ENCODE peak calls at places on chromosomes 6 and 20, in four cellular contexts. One of them, this sample, is unnamed.
A peak's percentile ranks its signal among the peaks of the same experiment; 100 is the strongest.

GRCh38 chr6:152338335-152339125 is 298.6 kb downstream of the SYNE1 start:
- DNase-seq in HepG2: peak; percentile 23
- DNase-seq in GM12878: no peak
- DNase-seq in K562: peak; percentile 41
- DNase-seq in this sample: peak; percentile 64

GRCh38 chr6:53067307-53067706 is 2.1 kb downstream of the FBXO9 start:
- DNase-seq in HepG2: no peak
- DNase-seq in K562: no peak
- DNase-seq in GM12878: no peak
- DNase-seq in this sample: no peak

GRCh38 chr20:11158146-11158545 is 484.3 kb upstream of the JAG1 start:
- DNase-seq in HepG2: no peak
- DNase-seq in GM12878: no peak
- DNase-seq in K562: no peak
- DNase-seq in this sample: no peak

GRCh38 chr6:16700202-16700997 is 60.9 kb downstream of the ATXN1 start:
- DNase-seq in GM12878: no peak
- DNase-seq in HepG2: no peak
- DNase-seq in K562: no peak
- DNase-seq in this sample: no peak

GRCh38 chr20:21705466-21706344 is at the start of gene PAX1:
- DNase-seq in K562: no peak
- DNase-seq in HepG2: no peak
- DNase-seq in GM12878: no peak
- DNase-seq in this sample: peak; percentile 58

GRCh38 chr6:71533939-71534379 is 245.3 kb downstream of the OGFRL1 start:
- DNase-seq in GM12878: no peak
- DNase-seq in HepG2: peak; percentile 2
- DNase-seq in K562: peak; percentile 20
- DNase-seq in this sample: no peak

GRCh38 chr6:105215506-105215905 is 35.7 kb upstream of the POPDC3 start:
- DNase-seq in HepG2: no peak
- DNase-seq in K562: no peak
- DNase-seq in GM12878: no peak
- DNase-seq in this sample: no peak

GRCh38 chr20:22890605-22891300 is 144.4 kb upstream of the SSTR4 start:
- DNase-seq in HepG2: no peak
- DNase-seq in GM12878: no peak
- DNase-seq in K562: no peak
- DNase-seq in this sample: no peak

GRCh38 chr6:119285908-119286625 is 63.5 kb downstream of the MAN1A1 start:
- DNase-seq in GM12878: no peak
- DNase-seq in HepG2: no peak
- DNase-seq in K562: no peak
- DNase-seq in this sample: no peak

GRCh38 chr20:51093240-51093763 is 70.4 kb upstream of the KCNG1 start:
- DNase-seq in GM12878: no peak
- DNase-seq in K562: no peak
- DNase-seq in HepG2: no peak
- DNase-seq in this sample: no peak

GRCh38 chr6:54737247-54737646 is 109.3 kb upstream of the FAM83B start:
- DNase-seq in GM12878: no peak
- DNase-seq in K562: peak; percentile 9
- DNase-seq in HepG2: peak; percentile 28
- DNase-seq in this sample: peak; percentile 23

GRCh38 chr6:108944707-108945685 is 96.8 kb downstream of the ARMC2 start:
- DNase-seq in K562: no peak
- DNase-seq in GM12878: no peak
- DNase-seq in HepG2: no peak
- DNase-seq in this sample: no peak

GRCh38 chr6:165308926-165309731 is at the start of gene C6orf118:
- DNase-seq in HepG2: no peak
- DNase-seq in K562: no peak
- DNase-seq in GM12878: no peak
- DNase-seq in this sample: peak; percentile 88
- TF ChIP-seq FOXK2 in HepG2: no peak
- TF ChIP-seq FOXK2 in K562: no peak
- TF ChIP-seq FOXK2 in GM12878: no peak
- TF ChIP-seq FOXK2 in this sample: no peak

GRCh38 chr20:2610326-2610725 is 42.1 kb upstream of the NOP56 start:
- DNase-seq in K562: no peak
- DNase-seq in HepG2: no peak
- DNase-seq in GM12878: no peak
- DNase-seq in this sample: no peak

GRCh38 chr20:2610941-2611720 is 41.3 kb upstream of the NOP56 start:
- DNase-seq in K562: no peak
- DNase-seq in GM12878: no peak
- DNase-seq in HepG2: no peak
- DNase-seq in this sample: no peak

GRCh38 chr20:2616634-2617033 is 35.8 kb upstream of the NOP56 start:
- DNase-seq in K562: no peak
- DNase-seq in HepG2: no peak
- DNase-seq in GM12878: no peak
- DNase-seq in this sample: no peak

GRCh38 chr20:2617099-2617714 is 35.2 kb upstream of the NOP56 start:
- DNase-seq in GM12878: no peak
- DNase-seq in K562: no peak
- DNase-seq in HepG2: no peak
- DNase-seq in this sample: no peak

GRCh38 chr20:2612073-2612472 is 40.4 kb upstream of the NOP56 start:
- DNase-seq in HepG2: no peak
- DNase-seq in GM12878: no peak
- DNase-seq in K562: no peak
- DNase-seq in this sample: no peak
- TF ChIP-seq SP1 in HepG2: no peak
- TF ChIP-seq SP1 in GM12878: no peak
- TF ChIP-seq SP1 in K562: no peak
- TF ChIP-seq SP1 in this sample: no peak

GRCh38 chr6:82040405-82041221 is 206.9 kb downstream of the IBTK start:
- DNase-seq in K562: no peak
- DNase-seq in GM12878: peak; percentile 7
- DNase-seq in HepG2: peak; percentile 46
- DNase-seq in this sample: peak; percentile 35
- TF ChIP-seq TARDBP in K562: no peak
- TF ChIP-seq TARDBP in GM12878: no peak
- TF ChIP-seq TARDBP in HepG2: no peak
- TF ChIP-seq TARDBP in this sample: no peak

DNA sequence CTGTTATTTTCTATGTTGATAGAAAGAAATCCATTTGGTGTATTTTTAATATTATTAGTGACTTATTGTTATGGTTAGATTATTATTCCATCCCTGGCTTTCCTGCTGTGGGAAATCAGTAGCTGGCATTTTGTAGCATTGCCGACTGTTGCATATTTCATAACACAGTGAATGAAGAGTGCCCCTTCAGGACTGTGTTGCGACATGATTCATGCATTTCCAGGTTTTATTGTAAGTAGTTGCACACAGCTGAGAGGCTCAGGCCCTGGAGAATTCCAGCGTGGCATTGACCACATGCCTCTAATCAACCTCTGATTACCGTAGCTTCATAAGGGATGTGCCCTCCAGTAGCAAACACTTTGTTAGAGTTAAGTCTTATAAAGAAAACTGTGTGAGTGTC is 263.9 kb downstream of the FARS2 start:
- DNase-seq in GM12878: no peak
- DNase-seq in K562: no peak
- DNase-seq in HepG2: no peak
- DNase-seq in this sample: no peak
- TF ChIP-seq FOXK2 in GM12878: no peak
- TF ChIP-seq FOXK2 in K562: no peak
- TF ChIP-seq FOXK2 in HepG2: no peak
- TF ChIP-seq FOXK2 in this sample: no peak

DNA sequence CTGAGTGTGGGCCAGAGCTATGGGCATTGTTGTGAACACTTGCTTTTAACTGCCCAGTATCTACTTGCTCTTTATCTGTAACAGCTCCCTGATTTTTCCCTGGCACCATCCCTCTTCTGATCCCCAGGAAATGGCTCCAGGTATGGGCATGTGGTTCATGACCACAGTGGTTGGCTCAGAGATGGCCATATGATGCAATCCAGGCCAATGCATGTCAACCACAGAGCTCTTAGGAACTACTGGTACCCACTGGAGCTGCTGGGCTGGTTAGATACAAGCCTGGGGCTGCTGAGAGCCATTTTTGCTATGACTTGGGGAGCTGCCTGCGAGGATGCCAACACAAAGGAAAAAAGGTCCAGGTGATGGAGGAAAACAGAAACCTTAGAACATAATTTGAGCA is 55.6 kb downstream of the KCNB1 start:
- DNase-seq in GM12878: no peak
- DNase-seq in K562: no peak
- DNase-seq in HepG2: no peak
- DNase-seq in this sample: no peak
- TF ChIP-seq SP1 in GM12878: no peak
- TF ChIP-seq SP1 in K562: no peak
- TF ChIP-seq SP1 in HepG2: no peak
- TF ChIP-seq SP1 in this sample: no peak

This sample was measured in HEK293T.